ENCODE peak calls at places on chromosomes 12 and 14, in five cellular contexts. One of them, this sample, is unnamed.
A peak's percentile ranks its signal among the peaks of the same experiment; 100 is the strongest.

GRCh38 chr12:99045158-99045557 is 400.1 kb downstream of the APAF1 start:
- DNase-seq in aorta: no peak
- DNase-seq in occipital lobe: no peak
- DNase-seq in NCI-H2171 treated with DMSO at 0.1 percent for 48 hours: no peak
- DNase-seq in D341Med: no peak
- DNase-seq in this sample: no peak

GRCh38 chr12:78018146-78018910 is 187.6 kb downstream of the NAV3 start:
- DNase-seq in aorta: no peak
- DNase-seq in occipital lobe: no peak
- DNase-seq in NCI-H2171 treated with DMSO at 0.1 percent for 48 hours: no peak
- DNase-seq in D341Med: no peak
- DNase-seq in this sample: no peak

GRCh38 chr12:480831-481230 is 21.1 kb downstream of the B4GALNT3 start:
- DNase-seq in aorta: peak; percentile 92
- DNase-seq in occipital lobe: peak; percentile 42
- DNase-seq in NCI-H2171 treated with DMSO at 0.1 percent for 48 hours: no peak
- DNase-seq in D341Med: no peak
- DNase-seq in this sample: no peak

GRCh38 chr12:12379831-12380730 is 23.2 kb downstream of the BORCS5 start:
- DNase-seq in aorta: no peak
- DNase-seq in occipital lobe: no peak
- DNase-seq in NCI-H2171 treated with DMSO at 0.1 percent for 48 hours: no peak
- DNase-seq in D341Med: no peak
- DNase-seq in this sample: no peak

GRCh38 chr12:19895609-19896008 is 456.3 kb downstream of the AEBP2 start:
- DNase-seq in aorta: no peak
- DNase-seq in occipital lobe: no peak
- DNase-seq in NCI-H2171 treated with DMSO at 0.1 percent for 48 hours: no peak
- DNase-seq in D341Med: no peak
- DNase-seq in this sample: no peak

GRCh38 chr14:92728781-92729364 is 19.6 kb downstream of the LGMN start:
- DNase-seq in aorta: no peak
- DNase-seq in occipital lobe: no peak
- DNase-seq in NCI-H2171 treated with DMSO at 0.1 percent for 48 hours: peak; percentile 80
- DNase-seq in D341Med: no peak
- DNase-seq in this sample: no peak

GRCh38 chr12:30795660-30796507 is 41.1 kb upstream of the CAPRIN2 start:
- DNase-seq in aorta: peak; percentile 86
- DNase-seq in occipital lobe: peak; percentile 8
- DNase-seq in NCI-H2171 treated with DMSO at 0.1 percent for 48 hours: peak; percentile 47
- DNase-seq in D341Med: peak; percentile 62
- DNase-seq in this sample: peak; percentile 68

GRCh38 chr14:94129758-94130414 is 482 bp upstream of the IFI27L2 start:
- DNase-seq in aorta: peak; percentile 75
- DNase-seq in occipital lobe: no peak
- DNase-seq in NCI-H2171 treated with DMSO at 0.1 percent for 48 hours: peak; percentile 76
- DNase-seq in D341Med: no peak
- DNase-seq in this sample: peak; percentile 53